ENCODE peak calls at places on chromosome 16, in four cellular contexts. Z, R, U and D are unnamed samples.

GRCh38 chr16:4613636-4614570 is 785 bp downstream of the UBALD1 start:
- DNase-seq in R (peak; percentile 78), U (no peak), Z (peak; percentile 42), D (no peak)

GRCh38 chr16:926715-927114 is 44.1 kb downstream of the LMF1 start:
- DNase-seq in Z (no peak), R (no peak), U (no peak), D (no peak)

GRCh38 chr16:77918792-77919707 is 103.3 kb upstream of the CLEC3A start:
- DNase-seq in Z (peak; percentile 24), R (no peak), U (no peak), D (no peak)

GRCh38 chr16:75225678-75226515 is 7.1 kb downstream of the CTRB1 start:
- DNase-seq in R (no peak), U (no peak), Z (no peak), D (no peak)

GRCh38 chr16:35750157-35750689 is 2290.8 kb downstream of the TP53TG3F start:
- DNase-seq in Z (no peak), U (no peak), R (no peak), D (no peak)

GRCh38 chr16:10972956-10973464 is 28.6 kb downstream of the CLEC16A start:
- DNase-seq in Z (no peak), U (no peak), R (no peak), D (no peak)

GRCh38 chr16:53743149-53743566 is 39.2 kb downstream of the FTO start:
- DNase-seq in U (no peak), R (peak; percentile 25), Z (peak; percentile 39), D (peak; percentile 55)

GRCh38 chr16:64991011-64991410 is 130.9 kb downstream of the CDH11 start:
- DNase-seq in R (no peak), U (no peak), Z (no peak), D (no peak)

GRCh38 chr16:87723224-87723619 is 42.6 kb downstream of the KLHDC4 start:
- DNase-seq in R (peak; percentile 58), U (peak; percentile 58), Z (no peak), D (no peak)

GRCh38 chr16:64841071-64841470 is 280.8 kb downstream of the CDH11 start:
- DNase-seq in Z (no peak), R (no peak), U (no peak), D (no peak)

GRCh38 chr16:23298290-23298689 is 3.8 kb upstream of the SCNN1B start:
- DNase-seq in Z (no peak), U (no peak), R (no peak), D (no peak)

GRCh38 chr16:89009343-89010209 is 32.6 kb upstream of the CBFA2T3 start:
- DNase-seq in U (no peak), R (peak; percentile 71), Z (no peak), D (no peak)

GRCh38 chr16:89344846-89345577 is 127.5 kb downstream of the ZNF778 start:
- DNase-seq in Z (no peak), R (no peak), U (no peak), D (no peak)

DNA sequence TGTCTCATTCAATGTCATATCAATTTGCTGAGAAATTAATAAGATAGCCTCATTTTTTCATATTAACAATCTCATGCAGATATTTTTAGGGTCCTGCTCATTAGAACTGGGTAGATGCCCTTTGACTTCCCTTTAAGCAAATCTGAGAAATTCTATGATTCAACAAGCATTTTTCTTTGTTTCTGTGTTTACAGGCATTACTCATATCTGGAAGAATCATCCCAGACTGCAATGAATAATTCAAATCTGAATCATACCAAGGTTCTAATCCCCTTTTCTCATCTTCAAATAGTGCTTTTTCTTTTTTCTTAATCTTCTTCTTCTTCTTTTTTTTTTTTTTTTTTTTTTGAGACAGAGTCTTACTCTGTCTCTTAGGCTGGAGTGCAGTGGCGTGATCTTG is 69.2 kb upstream of the KIFC3 start:
- DNase-seq in R (no peak), Z (no peak), U (no peak), D (no peak)
- TF ChIP-seq ZBTB33 in R (no peak), Z (no peak), U (no peak), D (no peak)

DNA sequence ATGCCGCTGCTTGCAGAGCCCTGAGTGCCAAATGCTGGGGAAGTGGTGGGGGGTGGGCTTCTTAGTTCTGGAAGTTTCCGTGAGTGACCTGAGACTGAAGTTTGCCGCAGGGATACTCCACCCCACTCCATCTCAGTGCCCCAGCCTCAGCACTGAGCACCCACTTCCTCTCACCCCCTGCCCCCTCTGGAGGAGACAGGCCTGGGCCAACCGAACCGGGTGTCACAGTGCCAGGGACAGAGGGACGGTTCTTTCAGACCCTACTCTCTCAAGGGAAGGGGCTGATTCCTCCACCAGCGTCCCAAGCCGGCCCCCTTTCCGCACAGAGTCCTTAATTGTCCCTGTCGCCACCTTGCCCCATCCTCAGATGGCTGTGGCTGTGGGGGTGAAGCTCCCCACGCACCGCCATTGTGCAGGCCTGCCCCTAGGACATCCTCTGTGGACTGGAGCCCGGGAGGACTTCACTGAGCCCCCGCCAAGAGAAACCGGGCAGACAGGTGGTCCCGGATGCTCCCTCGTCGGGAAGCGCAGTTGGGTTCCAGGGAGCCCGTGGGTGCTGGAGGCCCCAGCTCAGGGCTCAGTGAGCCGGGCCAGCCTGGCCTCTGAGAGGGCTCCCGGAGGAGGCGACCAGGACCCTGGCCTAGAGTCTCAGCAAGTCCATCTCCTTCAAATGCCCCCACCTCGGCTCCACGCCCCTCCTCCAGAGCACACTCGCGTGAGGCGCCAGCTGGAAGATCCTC is 1.6 kb upstream of the KREMEN2 start:
- DNase-seq in U (no peak), Z (no peak), R (no peak), D (no peak)
- TF ChIP-seq EZH2 in U (no peak), Z (no peak), R (no peak), D (no peak)

GRCh38 chr16:73459586-73459985 is 411.7 kb upstream of the ZFHX3 start:
- DNase-seq in U (no peak), R (no peak), Z (no peak), D (no peak)

GRCh38 chr16:73464834-73465233 is 416.9 kb upstream of the ZFHX3 start:
- DNase-seq in Z (no peak), U (no peak), R (no peak), D (no peak)
- TF ChIP-seq ZBTB33 in Z (no peak), U (no peak), R (no peak), D (no peak)

DNA sequence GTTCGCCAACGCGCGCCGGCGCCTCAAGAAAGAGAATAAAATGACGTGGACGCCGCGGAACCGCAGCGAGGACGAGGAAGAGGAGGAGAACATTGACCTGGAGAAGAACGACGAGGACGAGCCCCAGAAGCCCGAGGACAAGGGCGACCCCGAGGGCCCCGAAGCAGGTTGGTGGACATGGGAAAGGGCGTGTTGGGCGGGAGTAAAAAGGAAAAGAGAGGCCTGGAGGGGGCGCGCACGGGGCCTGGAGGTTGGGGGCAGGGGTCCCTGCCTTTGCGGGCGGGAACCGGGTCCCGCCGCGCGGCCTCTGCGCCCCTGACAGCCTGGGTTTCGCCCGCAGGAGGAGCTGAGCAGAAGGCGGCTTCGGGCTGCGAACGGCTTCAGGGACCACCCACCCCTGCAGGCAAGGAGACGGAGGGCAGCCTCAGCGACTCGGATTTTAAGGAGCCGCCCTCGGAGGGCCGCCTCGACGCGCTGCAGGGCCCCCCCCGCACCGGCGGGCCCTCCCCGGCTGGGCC is 2.1 kb downstream of the IRX5 start:
- DNase-seq in Z (no peak), U (no peak), R (no peak), D (no peak)
- TF ChIP-seq EZH2 in Z (no peak), U (no peak), R (no peak), D (no peak)

GRCh38 chr16:55252577-55252976 is 71.4 kb upstream of the IRX6 start:
- DNase-seq in Z (no peak), R (no peak), U (no peak), D (no peak)
- TF ChIP-seq ZBTB33 in Z (no peak), R (no peak), U (no peak), D (no peak)

GRCh38 chr16:57284952-57285263 is 436 bp upstream of the PLLP start:
- DNase-seq in U (no peak), Z (no peak), R (no peak), D (no peak)

GRCh38 chr16:57284206-57284951 is at the start of gene PLLP:
- DNase-seq in Z (no peak), U (no peak), R (peak; percentile 95), D (no peak)

GRCh38 chr16:57282510-57283213 is 1.8 kb downstream of the PLLP start:
- DNase-seq in R (no peak), U (no peak), Z (no peak), D (no peak)

GRCh38 chr16:57283214-57283955 is 1.1 kb downstream of the PLLP start:
- DNase-seq in U (no peak), R (no peak), Z (no peak), D (no peak)

DNA sequence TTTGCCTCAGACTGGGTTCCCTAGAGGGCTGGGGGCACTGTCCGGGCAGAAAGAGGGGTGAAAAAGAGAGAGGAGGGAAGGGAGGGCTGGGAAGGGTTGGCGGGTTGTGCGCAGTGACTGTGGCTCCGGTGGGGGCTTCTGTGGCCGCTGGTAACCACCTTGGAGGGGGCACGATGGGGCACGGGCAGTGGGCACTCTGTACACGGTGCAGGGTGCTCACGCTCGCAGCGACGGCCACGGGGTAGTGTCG is 591 bp downstream of the PLLP start:
- DNase-seq in Z (no peak), U (no peak), R (no peak), D (no peak)
- TF ChIP-seq EZH2 in Z (no peak), U (no peak), R (no peak), D (no peak)

GRCh38 chr16:12089492-12090161 is 113.1 kb downstream of the SNX29 start:
- DNase-seq in R (peak; percentile 45), U (no peak), Z (peak; percentile 48), D (peak; percentile 12)
- TF ChIP-seq ZBTB33 in R (no peak), U (no peak), Z (peak; percentile 80), D (no peak)

DNA sequence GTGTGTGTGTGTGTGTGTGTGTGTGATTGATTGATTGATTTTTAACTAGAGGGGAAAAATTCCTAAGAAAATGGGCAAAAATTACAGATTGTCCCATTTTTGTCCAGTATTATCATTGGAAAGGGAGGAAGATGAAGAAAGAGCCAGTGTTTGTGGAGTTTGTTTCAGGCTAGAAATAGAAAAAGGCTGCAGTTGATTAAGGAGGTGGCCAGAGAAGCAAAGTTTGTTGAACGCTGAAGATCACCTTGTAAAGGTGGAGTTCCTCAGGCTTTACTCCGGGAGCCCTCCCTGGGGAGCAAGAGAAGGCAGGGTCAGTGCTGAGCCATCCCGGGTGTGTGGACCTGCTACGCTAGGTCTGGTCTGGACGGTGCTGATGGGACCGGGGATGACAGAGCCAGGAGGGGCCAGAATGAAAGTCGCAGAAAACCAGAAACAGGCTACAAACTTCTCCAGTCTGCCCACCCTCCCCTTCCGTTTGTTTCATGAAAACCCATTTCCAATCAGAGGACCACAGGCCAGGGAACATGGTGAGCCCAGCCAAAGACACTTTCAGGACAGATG is 222.6 kb upstream of the FOXF1 start:
- DNase-seq in Z (no peak), R (no peak), U (no peak), D (no peak)
- TF ChIP-seq EZH2 in Z (no peak), R (no peak), U (no peak), D (no peak)